ENCODE peak calls at places on chromosome 18, in eight cellular contexts. One of them, this sample, is unnamed.

GRCh38 chr18:4068552-4069158 is 386.5 kb downstream of the DLGAP1 start:
- DNase-seq in psoas muscle: no peak
- DNase-seq in heart left ventricle: no peak
- DNase-seq in IMR-90: peak
- DNase-seq in AG04450: peak
- DNase-seq in BE2C: peak
- DNase-seq in HL-60: no peak
- DNase-seq in Peyer's patch: peak
- DNase-seq in this sample: peak

GRCh38 chr18:62131305-62131909 is 55.4 kb downstream of the PIGN start:
- DNase-seq in psoas muscle: no peak
- DNase-seq in heart left ventricle: no peak
- DNase-seq in IMR-90: peak
- DNase-seq in AG04450: no peak
- DNase-seq in BE2C: peak
- DNase-seq in HL-60: peak
- DNase-seq in Peyer's patch: peak
- DNase-seq in this sample: peak

GRCh38 chr18:12038082-12038660 is 55.5 kb upstream of the ANKRD62 start:
- DNase-seq in psoas muscle: no peak
- DNase-seq in heart left ventricle: no peak
- DNase-seq in IMR-90: no peak
- DNase-seq in AG04450: no peak
- DNase-seq in BE2C: no peak
- DNase-seq in HL-60: no peak
- DNase-seq in Peyer's patch: peak
- DNase-seq in this sample: peak

GRCh38 chr18:74457043-74457742 is at the start of gene DIPK1C:
- DNase-seq in psoas muscle: no peak
- DNase-seq in heart left ventricle: peak
- DNase-seq in IMR-90: no peak
- DNase-seq in AG04450: no peak
- DNase-seq in BE2C: no peak
- DNase-seq in HL-60: no peak
- DNase-seq in Peyer's patch: no peak
- DNase-seq in this sample: no peak

GRCh38 chr18:48321121-48321520 is 88.1 kb downstream of the ZBTB7C start:
- DNase-seq in psoas muscle: no peak
- DNase-seq in heart left ventricle: no peak
- DNase-seq in IMR-90: no peak
- DNase-seq in AG04450: no peak
- DNase-seq in BE2C: no peak
- DNase-seq in HL-60: no peak
- DNase-seq in Peyer's patch: no peak
- DNase-seq in this sample: no peak

GRCh38 chr18:48824231-48824970 is 126.4 kb downstream of the SMAD7 start:
- DNase-seq in psoas muscle: peak
- DNase-seq in heart left ventricle: no peak
- DNase-seq in IMR-90: no peak
- DNase-seq in AG04450: no peak
- DNase-seq in BE2C: no peak
- DNase-seq in HL-60: no peak
- DNase-seq in Peyer's patch: peak
- DNase-seq in this sample: no peak

GRCh38 chr18:11997466-11997865 is 16.2 kb downstream of the IMPA2 start:
- DNase-seq in psoas muscle: peak
- DNase-seq in heart left ventricle: no peak
- DNase-seq in IMR-90: no peak
- DNase-seq in AG04450: no peak
- DNase-seq in BE2C: no peak
- DNase-seq in HL-60: no peak
- DNase-seq in Peyer's patch: no peak
- DNase-seq in this sample: no peak

GRCh38 chr18:36350839-36351474 is 53.4 kb downstream of the FHOD3 start:
- DNase-seq in psoas muscle: no peak
- DNase-seq in heart left ventricle: no peak
- DNase-seq in IMR-90: no peak
- DNase-seq in AG04450: no peak
- DNase-seq in BE2C: no peak
- DNase-seq in HL-60: no peak
- DNase-seq in Peyer's patch: no peak
- DNase-seq in this sample: no peak

DNA sequence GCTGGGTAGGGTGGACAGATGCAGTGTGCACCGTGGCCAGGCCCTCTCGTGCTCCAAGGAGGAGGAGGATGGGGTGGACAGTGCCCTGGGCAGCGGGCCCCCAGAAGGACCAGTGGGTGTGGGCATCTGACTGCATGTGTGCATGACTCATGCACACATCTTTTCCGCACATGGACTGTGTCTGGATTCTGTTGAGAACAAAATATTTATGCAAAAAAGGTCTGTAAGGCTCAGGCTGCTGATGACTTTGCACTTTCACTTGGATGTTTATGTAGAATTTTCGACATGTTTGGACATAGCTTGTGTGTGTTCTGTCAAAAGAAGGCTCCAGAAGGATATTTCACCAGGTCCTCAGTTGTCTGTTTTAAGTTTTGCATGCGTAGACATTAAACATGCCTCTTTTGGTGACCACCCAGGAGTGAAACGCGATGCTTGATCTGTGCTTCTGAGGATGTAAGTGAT is 45.6 kb downstream of the MTCL1 start:
- DNase-seq in psoas muscle: no peak
- DNase-seq in heart left ventricle: no peak
- DNase-seq in IMR-90: peak
- DNase-seq in AG04450: peak
- DNase-seq in BE2C: peak
- DNase-seq in HL-60: no peak
- DNase-seq in Peyer's patch: no peak
- DNase-seq in this sample: peak
- H3K4me3 ChIP-seq in psoas muscle: no peak
- H3K4me3 ChIP-seq in heart left ventricle: no peak
- H3K4me3 ChIP-seq in IMR-90: no peak
- H3K4me3 ChIP-seq in AG04450: peak
- H3K4me3 ChIP-seq in BE2C: no peak
- H3K4me3 ChIP-seq in HL-60: no peak
- H3K4me3 ChIP-seq in Peyer's patch: no peak
- H3K4me3 ChIP-seq in this sample: no peak

GRCh38 chr18:24366328-24366727 is 31.3 kb downstream of the OSBPL1A start:
- DNase-seq in psoas muscle: no peak
- DNase-seq in heart left ventricle: no peak
- DNase-seq in IMR-90: no peak
- DNase-seq in AG04450: no peak
- DNase-seq in BE2C: no peak
- DNase-seq in HL-60: no peak
- DNase-seq in Peyer's patch: no peak
- DNase-seq in this sample: no peak
- TF ChIP-seq CTCF in psoas muscle: no peak
- TF ChIP-seq CTCF in heart left ventricle: no peak
- TF ChIP-seq CTCF in IMR-90: no peak
- TF ChIP-seq CTCF in AG04450: no peak
- TF ChIP-seq CTCF in BE2C: no peak
- TF ChIP-seq CTCF in HL-60: no peak
- TF ChIP-seq CTCF in Peyer's patch: no peak
- TF ChIP-seq CTCF in this sample: no peak

DNA sequence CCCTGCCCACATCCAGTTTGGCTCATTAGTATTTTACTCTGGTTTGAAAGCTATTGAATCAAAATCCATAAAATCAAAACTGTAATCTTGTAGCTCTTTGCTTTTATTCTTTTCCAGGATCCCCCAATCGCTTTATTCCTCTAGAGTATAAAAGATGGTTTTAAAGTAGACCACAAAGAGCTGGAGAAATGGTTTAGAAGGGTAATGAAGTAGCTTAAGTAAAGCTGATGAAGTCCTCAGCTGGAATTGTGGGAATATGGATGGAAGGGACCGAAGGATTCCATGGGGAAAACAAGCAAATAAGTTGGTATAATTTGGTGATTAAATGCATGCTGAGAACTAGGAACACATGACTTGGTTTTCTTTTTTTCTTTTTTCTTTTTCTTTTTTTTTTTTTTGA is 12.3 kb downstream of the ARHGAP28 start:
- DNase-seq in psoas muscle: no peak
- DNase-seq in heart left ventricle: no peak
- DNase-seq in IMR-90: no peak
- DNase-seq in AG04450: no peak
- DNase-seq in BE2C: no peak
- DNase-seq in HL-60: no peak
- DNase-seq in Peyer's patch: no peak
- DNase-seq in this sample: peak
- H3K4me3 ChIP-seq in psoas muscle: peak
- H3K4me3 ChIP-seq in heart left ventricle: no peak
- H3K4me3 ChIP-seq in IMR-90: no peak
- H3K4me3 ChIP-seq in AG04450: no peak
- H3K4me3 ChIP-seq in BE2C: no peak
- H3K4me3 ChIP-seq in HL-60: no peak
- H3K4me3 ChIP-seq in Peyer's patch: no peak
- H3K4me3 ChIP-seq in this sample: no peak

DNA sequence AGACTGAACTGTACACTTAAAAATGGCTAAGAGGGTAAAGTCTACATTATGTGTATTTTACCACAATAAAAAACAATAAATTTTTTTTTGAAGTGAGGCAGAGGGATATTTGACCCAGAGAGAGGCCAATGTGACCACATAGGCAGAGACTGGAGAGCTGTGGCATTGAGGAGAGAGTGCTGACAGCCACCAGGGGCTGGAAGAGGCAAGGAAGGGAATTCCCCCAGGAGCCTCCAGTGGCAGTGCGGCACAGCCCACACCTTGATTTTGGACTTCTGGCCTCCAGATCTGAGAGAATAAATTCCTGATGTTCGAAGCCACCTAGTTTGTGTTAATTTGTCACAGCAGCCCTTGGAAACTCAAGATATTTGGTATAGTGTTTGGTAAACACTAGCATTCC is 22.7 kb downstream of the ANKRD29 start:
- DNase-seq in psoas muscle: no peak
- DNase-seq in heart left ventricle: no peak
- DNase-seq in IMR-90: no peak
- DNase-seq in AG04450: no peak
- DNase-seq in BE2C: no peak
- DNase-seq in HL-60: no peak
- DNase-seq in Peyer's patch: no peak
- DNase-seq in this sample: no peak
- TF ChIP-seq CTCF in psoas muscle: no peak
- TF ChIP-seq CTCF in heart left ventricle: peak
- TF ChIP-seq CTCF in IMR-90: no peak
- TF ChIP-seq CTCF in AG04450: no peak
- TF ChIP-seq CTCF in BE2C: peak
- TF ChIP-seq CTCF in HL-60: no peak
- TF ChIP-seq CTCF in Peyer's patch: no peak
- TF ChIP-seq CTCF in this sample: no peak

GRCh38 chr18:50262977-50263376 is 3.3 kb downstream of the CFAP53 start:
- DNase-seq in psoas muscle: no peak
- DNase-seq in heart left ventricle: no peak
- DNase-seq in IMR-90: no peak
- DNase-seq in AG04450: no peak
- DNase-seq in BE2C: no peak
- DNase-seq in HL-60: no peak
- DNase-seq in Peyer's patch: no peak
- DNase-seq in this sample: no peak

GRCh38 chr18:50266248-50266704 is at the start of gene CFAP53:
- DNase-seq in psoas muscle: peak
- DNase-seq in heart left ventricle: peak
- DNase-seq in IMR-90: peak
- DNase-seq in AG04450: peak
- DNase-seq in BE2C: peak
- DNase-seq in HL-60: peak
- DNase-seq in Peyer's patch: peak
- DNase-seq in this sample: peak

GRCh38 chr18:50273203-50274043 is 7.1 kb upstream of the CFAP53 start:
- DNase-seq in psoas muscle: no peak
- DNase-seq in heart left ventricle: no peak
- DNase-seq in IMR-90: no peak
- DNase-seq in AG04450: no peak
- DNase-seq in BE2C: no peak
- DNase-seq in HL-60: no peak
- DNase-seq in Peyer's patch: no peak
- DNase-seq in this sample: no peak

GRCh38 chr18:50272593-50272992 is 6.3 kb upstream of the CFAP53 start:
- DNase-seq in psoas muscle: no peak
- DNase-seq in heart left ventricle: no peak
- DNase-seq in IMR-90: no peak
- DNase-seq in AG04450: no peak
- DNase-seq in BE2C: no peak
- DNase-seq in HL-60: no peak
- DNase-seq in Peyer's patch: no peak
- DNase-seq in this sample: no peak

DNA sequence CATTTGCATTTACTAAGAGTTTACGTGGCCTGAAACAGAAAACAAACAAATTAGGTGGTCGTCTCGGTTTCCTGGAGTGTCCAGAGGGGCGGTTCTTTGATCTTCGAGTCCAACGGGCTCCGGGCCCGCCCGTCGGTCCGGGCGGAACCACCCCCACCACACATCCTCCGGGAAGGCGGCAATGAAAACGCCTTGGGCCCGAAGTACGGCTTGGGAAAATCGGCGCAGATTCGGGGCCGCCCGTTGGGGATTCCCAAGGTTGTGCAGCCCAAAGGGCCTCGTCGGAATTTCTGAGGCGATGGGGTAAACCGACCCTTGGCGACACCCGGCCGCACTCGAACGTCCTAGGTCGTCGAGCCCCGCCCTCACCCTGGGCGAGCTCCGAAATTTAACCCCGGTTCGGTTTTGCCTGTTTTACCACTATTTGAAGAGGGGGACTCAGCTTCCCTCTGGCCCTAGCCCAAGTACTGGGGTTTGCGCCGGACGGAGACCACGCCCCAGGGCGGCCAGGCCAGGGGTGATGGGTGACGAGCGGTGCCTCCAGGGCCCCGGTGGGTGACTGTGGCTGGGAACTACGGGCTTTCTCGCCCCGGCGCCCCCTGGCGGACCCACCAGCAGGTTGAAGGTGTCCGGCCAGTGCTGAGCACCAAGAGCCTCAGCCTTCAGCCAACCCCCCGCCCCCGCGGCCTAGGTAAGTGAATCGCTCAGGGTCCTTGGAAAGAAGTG is 1.9 kb upstream of the CFAP53 start:
- DNase-seq in psoas muscle: peak
- DNase-seq in heart left ventricle: peak
- DNase-seq in IMR-90: peak
- DNase-seq in AG04450: no peak
- DNase-seq in BE2C: peak
- DNase-seq in HL-60: no peak
- DNase-seq in Peyer's patch: peak
- DNase-seq in this sample: peak
- H3K4me3 ChIP-seq in psoas muscle: peak
- H3K4me3 ChIP-seq in heart left ventricle: peak
- H3K4me3 ChIP-seq in IMR-90: peak
- H3K4me3 ChIP-seq in AG04450: peak
- H3K4me3 ChIP-seq in BE2C: no peak
- H3K4me3 ChIP-seq in HL-60: no peak
- H3K4me3 ChIP-seq in Peyer's patch: peak
- H3K4me3 ChIP-seq in this sample: peak

GRCh38 chr18:9184998-9185613 is 48.5 kb downstream of the ANKRD12 start:
- DNase-seq in psoas muscle: no peak
- DNase-seq in heart left ventricle: no peak
- DNase-seq in IMR-90: no peak
- DNase-seq in AG04450: no peak
- DNase-seq in BE2C: no peak
- DNase-seq in HL-60: no peak
- DNase-seq in Peyer's patch: no peak
- DNase-seq in this sample: no peak
- TF ChIP-seq CTCF in psoas muscle: no peak
- TF ChIP-seq CTCF in heart left ventricle: no peak
- TF ChIP-seq CTCF in IMR-90: no peak
- TF ChIP-seq CTCF in AG04450: no peak
- TF ChIP-seq CTCF in BE2C: no peak
- TF ChIP-seq CTCF in HL-60: no peak
- TF ChIP-seq CTCF in Peyer's patch: no peak
- TF ChIP-seq CTCF in this sample: no peak

This sample was measured in fibroblast of mammary gland.